ENCODE peak calls at places on chromosomes 12 and 14, in seven cellular contexts. F is CD8-positive, alpha-beta T cell; A is right lobe of liver; J is ovary; P is progenitor cell of endocrine pancreas; C is breast epithelium; Z is transverse colon. B is an unnamed sample.

GRCh38 chr12:88753074-88753473 is 172.8 kb upstream of the KITLG start:
- DNase-seq in F (no peak), A (no peak), J (no peak), P (no peak), C (no peak), Z (no peak), B (no peak)

GRCh38 chr14:73237219-73237785 is at the start of gene PAPLN:
- DNase-seq in F (no peak), A (peak), J (peak), P (no peak), C (no peak), Z (peak), B (no peak)

GRCh38 chr12:50788562-50788961 is 24.7 kb downstream of the ATF1 start:
- DNase-seq in F (no peak), A (no peak), J (no peak), P (no peak), C (no peak), Z (no peak), B (no peak)

GRCh38 chr14:61188936-61189808 is 92.0 kb downstream of the TMEM30B start:
- DNase-seq in F (no peak), A (peak), J (peak), P (peak), C (no peak), Z (peak), B (no peak)

GRCh38 chr12:103986823-103987222 is 21.2 kb downstream of the TDG start:
- DNase-seq in F (no peak), A (no peak), J (no peak), P (no peak), C (no peak), Z (no peak), B (no peak)

GRCh38 chr12:223751-224240 is 9.8 kb upstream of the SLC6A12 start:
- DNase-seq in F (no peak), A (no peak), J (no peak), P (no peak), C (no peak), Z (no peak), B (no peak)

GRCh38 chr12:52035926-52036325 is 15.3 kb upstream of the NR4A1 start:
- DNase-seq in F (no peak), A (no peak), J (no peak), P (no peak), C (no peak), Z (no peak), B (no peak)

GRCh38 chr14:70716958-70717357 is 75.2 kb downstream of the TTC9 start:
- DNase-seq in F (no peak), A (no peak), J (no peak), P (no peak), C (no peak), Z (no peak), B (no peak)

GRCh38 chr12:5516781-5517180 is 84.9 kb downstream of the NTF3 start:
- DNase-seq in F (no peak), A (no peak), J (no peak), P (no peak), C (no peak), Z (no peak), B (no peak)

GRCh38 chr14:37711499-37712475 is 116.4 kb downstream of the TTC6 start:
- DNase-seq in F (no peak), A (no peak), J (no peak), P (no peak), C (no peak), Z (no peak), B (no peak)

GRCh38 chr12:61524851-61525250 is 735.4 kb upstream of the USP15 start:
- DNase-seq in F (no peak), A (no peak), J (no peak), P (no peak), C (no peak), Z (no peak), B (no peak)

GRCh38 chr12:28340261-28340660 is 150.0 kb downstream of the CCDC91 start:
- DNase-seq in F (no peak), A (no peak), J (no peak), P (no peak), C (no peak), Z (no peak), B (no peak)

GRCh38 chr14:78835909-78836308 is 665.7 kb downstream of the NRXN3 start:
- DNase-seq in F (no peak), A (no peak), J (no peak), P (no peak), C (no peak), Z (no peak), B (no peak)

GRCh38 chr12:15131462-15131861 is 89.8 kb downstream of the RERG start:
- DNase-seq in F (no peak), A (no peak), J (no peak), P (no peak), C (no peak), Z (no peak), B (no peak)

GRCh38 chr14:73392329-73393257 is 65.8 kb downstream of the NUMB start:
- DNase-seq in F (no peak), A (no peak), J (no peak), P (no peak), C (no peak), Z (no peak), B (no peak)

GRCh38 chr14:32590157-32590556 is 261.1 kb downstream of the AKAP6 start:
- DNase-seq in F (no peak), A (no peak), J (no peak), P (no peak), C (no peak), Z (no peak), B (no peak)

GRCh38 chr14:32593290-32593942 is 264.3 kb downstream of the AKAP6 start:
- DNase-seq in F (no peak), A (no peak), J (no peak), P (no peak), C (no peak), Z (no peak), B (no peak)

GRCh38 chr14:32584079-32584478 is 255.0 kb downstream of the AKAP6 start:
- DNase-seq in F (no peak), A (no peak), J (no peak), P (no peak), C (no peak), Z (no peak), B (no peak)

GRCh38 chr14:32588448-32589320 is 259.6 kb downstream of the AKAP6 start:
- DNase-seq in F (no peak), A (no peak), J (no peak), P (no peak), C (no peak), Z (no peak), B (no peak)
- TF ChIP-seq CTCF in F (no peak), A (peak), J (no peak), P (peak), C (peak), Z (peak), B (no peak)

GRCh38 chr12:79121486-79121885 is 256.9 kb downstream of the SYT1 start:
- DNase-seq in F (no peak), A (no peak), J (no peak), P (no peak), C (no peak), Z (no peak), B (no peak)
- TF ChIP-seq CTCF in F (no peak), A (no peak), J (no peak), P (peak), C (no peak), Z (no peak), B (no peak)

GRCh38 chr12:57222286-57223190 is 5.9 kb downstream of the NXPH4 start:
- DNase-seq in F (no peak), A (no peak), J (no peak), P (no peak), C (no peak), Z (no peak), B (no peak)
- TF ChIP-seq CTCF in F (no peak), A (no peak), J (no peak), P (no peak), C (no peak), Z (no peak), B (no peak)

GRCh38 chr12:106149096-106149784 is 10.5 kb upstream of the NUAK1 start:
- DNase-seq in F (no peak), A (no peak), J (no peak), P (no peak), C (no peak), Z (peak), B (no peak)
- TF ChIP-seq CTCF in F (no peak), A (peak), J (peak), P (peak), C (peak), Z (peak), B (no peak)

DNA sequence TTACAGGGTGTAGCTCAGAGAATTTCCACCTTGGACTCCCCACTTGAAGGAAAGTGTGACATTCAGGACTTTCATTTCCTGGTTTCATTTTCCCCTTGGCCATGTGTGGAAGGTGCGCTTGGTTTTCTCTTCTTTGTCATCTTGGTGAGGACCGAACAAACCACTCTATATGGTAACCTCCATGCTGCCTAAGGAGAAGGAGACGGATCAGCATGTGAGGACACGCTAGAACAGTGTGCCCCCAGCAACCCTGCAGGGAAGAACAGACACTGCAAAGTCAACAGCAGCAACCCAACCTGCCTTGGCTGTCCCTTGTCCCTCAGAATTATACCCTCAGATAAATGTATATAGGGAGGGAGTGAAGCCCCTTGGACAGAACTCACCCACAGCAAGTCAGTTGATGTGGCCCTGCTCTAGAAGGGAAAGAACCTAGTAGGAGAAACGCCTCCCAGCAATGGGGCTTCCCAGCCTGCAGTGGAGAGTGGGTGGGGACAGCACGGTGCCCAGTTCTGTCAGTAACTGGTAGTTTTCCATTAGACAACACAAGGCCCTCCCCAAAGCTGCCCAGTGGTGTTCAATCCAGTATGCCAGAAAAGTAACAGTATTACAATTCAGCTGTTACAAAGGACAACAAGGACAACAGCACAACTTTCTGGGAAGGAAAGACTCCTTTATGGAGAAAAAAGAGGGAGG is 18.9 kb upstream of the COCH start:
- DNase-seq in F (no peak), A (no peak), J (no peak), P (no peak), C (no peak), Z (no peak), B (no peak)
- TF ChIP-seq CTCF in F (no peak), A (no peak), J (no peak), P (no peak), C (no peak), Z (no peak), B (no peak)

GRCh38 chr14:99199854-99200653 is 71.9 kb downstream of the BCL11B start:
- DNase-seq in F (no peak), A (no peak), J (no peak), P (no peak), C (no peak), Z (no peak), B (no peak)
- TF ChIP-seq CTCF in F (no peak), A (no peak), J (no peak), P (no peak), C (no peak), Z (no peak), B (no peak)

GRCh38 chr12:39805651-39806050 is 186.0 kb upstream of the ABCD2 start:
- DNase-seq in F (no peak), A (no peak), J (no peak), P (no peak), C (no peak), Z (no peak), B (no peak)

GRCh38 chr12:39803151-39803550 is 183.5 kb upstream of the ABCD2 start:
- DNase-seq in F (no peak), A (no peak), J (no peak), P (no peak), C (no peak), Z (no peak), B (no peak)

GRCh38 chr12:39804479-39805241 is 185.1 kb upstream of the ABCD2 start:
- DNase-seq in F (no peak), A (no peak), J (no peak), P (no peak), C (no peak), Z (no peak), B (no peak)

DNA sequence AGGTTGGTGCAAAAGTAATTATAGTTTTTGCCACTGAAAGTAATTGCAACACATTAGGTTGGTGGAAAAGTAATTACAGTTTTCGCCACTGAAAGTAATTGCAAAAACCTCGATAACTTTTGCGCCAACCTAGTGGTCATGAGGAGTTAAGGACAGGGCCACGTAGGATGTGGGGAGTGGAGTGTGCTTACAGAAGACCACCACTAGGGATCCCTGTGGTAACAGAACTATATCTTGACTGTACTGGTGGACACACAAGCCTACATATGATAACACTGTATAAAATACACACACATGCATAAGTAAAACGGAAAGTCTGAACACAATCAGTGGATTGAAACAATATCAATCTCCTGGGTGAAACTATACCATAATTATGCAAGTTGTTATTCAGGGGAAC is 187.4 kb upstream of the ABCD2 start:
- DNase-seq in F (no peak), A (no peak), J (no peak), P (no peak), C (no peak), Z (no peak), B (no peak)
- TF ChIP-seq CTCF in F (no peak), A (no peak), J (no peak), P (peak), C (no peak), Z (no peak), B (no peak)

GRCh38 chr14:29521526-29522137 is 406.0 kb downstream of the PRKD1 start:
- DNase-seq in F (no peak), A (no peak), J (no peak), P (no peak), C (no peak), Z (no peak), B (no peak)

GRCh38 chr14:29518335-29518734 is 409.3 kb downstream of the PRKD1 start:
- DNase-seq in F (no peak), A (no peak), J (no peak), P (no peak), C (no peak), Z (no peak), B (no peak)
- TF ChIP-seq CTCF in F (no peak), A (no peak), J (no peak), P (peak), C (no peak), Z (no peak), B (no peak)

B was measured in omental fat pad.